ENCODE peak calls at places on chromosomes 4 and X, in four cellular contexts. O is HL-60, J is GM12878, Z is K562. S is an unnamed sample.

GRCh38 chr4:77044458-77045124 is 31.2 kb downstream of the CCNI start:
- DNase-seq in O (no peak), J (peak; percentile 8), Z (peak; percentile 23), S (no peak)

GRCh38 chr4:143352052-143352451 is 15.4 kb downstream of the GAB1 start:
- DNase-seq in O (no peak), J (no peak), Z (no peak), S (no peak)

GRCh38 chr4:57043304-57044251 is 64.9 kb downstream of the POLR2B start:
- DNase-seq in O (no peak), J (no peak), Z (no peak), S (no peak)

GRCh38 chr4:25291158-25291733 is 21.3 kb upstream of the ZCCHC4 start:
- DNase-seq in O (no peak), J (no peak), Z (no peak), S (no peak)

GRCh38 chr4:80017125-80017854 is 55.7 kb downstream of the ANTXR2 start:
- DNase-seq in O (peak; percentile 73), J (no peak), Z (no peak), S (no peak)

GRCh38 chrX:95076449-95076848 is 1402.4 kb downstream of the FAM133A start:
- DNase-seq in O (peak; percentile 23), J (no peak), Z (peak; percentile 3), S (no peak)

GRCh38 chr4:128282516-128282915 is 5.1 kb downstream of the PGRMC2 start:
- DNase-seq in O (no peak), J (no peak), Z (no peak), S (no peak)

GRCh38 chr4:95469617-95470016 is 79.2 kb downstream of the UNC5C start:
- DNase-seq in O (no peak), J (no peak), Z (no peak), S (no peak)

GRCh38 chr4:75169020-75169814 is 236.3 kb downstream of the PARM1 start:
- DNase-seq in O (no peak), J (no peak), Z (no peak), S (no peak)
- TF ChIP-seq SPI1 in O (no peak), J (no peak), Z (no peak), S (no peak)

DNA sequence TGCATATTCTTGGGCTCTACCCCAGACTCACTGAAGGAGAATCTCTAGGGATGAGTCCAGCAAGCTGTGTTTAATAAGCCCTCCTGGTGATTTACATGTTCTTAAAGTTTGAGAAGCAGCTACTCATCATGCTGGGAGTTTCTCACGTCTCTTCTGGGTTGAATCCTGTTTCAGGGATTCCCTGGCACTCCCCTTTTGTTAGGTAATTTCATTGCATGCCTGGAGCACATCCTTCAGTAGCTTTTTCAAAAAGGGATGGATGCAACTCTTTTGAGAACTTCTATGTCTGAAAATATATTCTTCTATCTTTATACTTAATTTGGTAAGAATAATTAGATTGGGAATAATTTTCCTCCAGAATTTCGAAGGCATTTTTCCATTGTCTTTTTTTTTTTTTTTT is 4.4 kb downstream of the EVC start:
- DNase-seq in O (no peak), J (no peak), Z (no peak), S (no peak)
- TF ChIP-seq SPI1 in O (no peak), J (no peak), Z (no peak), S (no peak)

GRCh38 chr4:41692717-41693345 is 55.7 kb downstream of the PHOX2B start:
- DNase-seq in O (peak; percentile 59), J (no peak), Z (peak; percentile 75), S (peak; percentile 16)
- TF ChIP-seq SPI1 in O (no peak), J (no peak), Z (no peak), S (no peak)

GRCh38 chr4:20085156-20085555 is 166.5 kb upstream of the SLIT2 start:
- DNase-seq in O (no peak), J (no peak), Z (no peak), S (no peak)

GRCh38 chr4:20085653-20086052 is 166.1 kb upstream of the SLIT2 start:
- DNase-seq in O (no peak), J (no peak), Z (no peak), S (no peak)

GRCh38 chr4:20086768-20087167 is 164.9 kb upstream of the SLIT2 start:
- DNase-seq in O (peak; percentile 51), J (no peak), Z (no peak), S (no peak)

GRCh38 chr4:20086067-20086466 is 165.6 kb upstream of the SLIT2 start:
- DNase-seq in O (no peak), J (no peak), Z (no peak), S (no peak)

GRCh38 chr4:20084488-20084887 is 167.2 kb upstream of the SLIT2 start:
- DNase-seq in O (no peak), J (no peak), Z (peak; percentile 9), S (no peak)
- TF ChIP-seq SPI1 in O (no peak), J (no peak), Z (no peak), S (no peak)

GRCh38 chrX:148960060-148960459 is 459.6 kb downstream of the AFF2 start:
- DNase-seq in O (no peak), J (no peak), Z (no peak), S (no peak)

GRCh38 chrX:148961990-148962389 is 461.6 kb downstream of the AFF2 start:
- DNase-seq in O (no peak), J (no peak), Z (no peak), S (no peak)

GRCh38 chrX:148956352-148956751 is 455.9 kb downstream of the AFF2 start:
- DNase-seq in O (no peak), J (no peak), Z (no peak), S (no peak)

DNA sequence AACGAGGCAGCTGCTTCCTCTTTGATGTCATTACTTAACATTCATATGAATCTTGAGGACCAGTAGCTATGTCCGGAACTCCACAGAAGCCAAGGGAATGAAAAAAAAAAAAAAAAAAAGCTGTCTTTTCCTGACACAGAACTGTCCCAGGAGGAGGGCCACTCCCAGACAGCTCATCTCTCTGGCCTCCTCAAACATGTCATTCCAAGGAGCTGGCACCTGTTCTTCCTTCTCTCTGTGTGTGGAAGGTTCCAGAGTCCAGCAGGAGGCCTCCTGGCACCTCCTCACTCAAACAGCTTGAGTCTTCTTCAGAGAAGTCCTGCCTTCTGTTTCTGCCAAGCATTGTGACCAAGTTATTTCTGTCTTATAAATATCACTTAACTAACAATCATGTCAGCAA is 458.5 kb downstream of the AFF2 start:
- DNase-seq in O (no peak), J (no peak), Z (no peak), S (no peak)
- TF ChIP-seq SPI1 in O (no peak), J (no peak), Z (no peak), S (no peak)

S was measured in GM12891.